ENCODE peak calls at places on chromosomes 16 and 17, in seven cellular contexts. Q is nephron progenitor cell, S is right atrium auricular region, C is upper lobe of right lung, K is GM23338, A is heart right ventricle, W is ovary. D is an unnamed sample.

GRCh38 chr16:57480127-57480753 is 6.1 kb downstream of the DOK4 start:
- DNase-seq in Q (peak), S (no peak), C (peak), K (no peak), A (no peak), W (peak), D (no peak)

GRCh38 chr17:4483012-4483840 is 15.5 kb upstream of the SPNS2 start:
- DNase-seq in Q (no peak), S (no peak), C (no peak), K (no peak), A (no peak), W (no peak), D (no peak)

GRCh38 chr17:42686520-42687137 is 4.3 kb downstream of the CNTNAP1 start:
- DNase-seq in Q (no peak), S (no peak), C (no peak), K (no peak), A (no peak), W (no peak), D (no peak)

GRCh38 chr16:64094992-64095579 is 1026.8 kb downstream of the CDH11 start:
- DNase-seq in Q (no peak), S (no peak), C (no peak), K (no peak), A (no peak), W (no peak), D (no peak)

GRCh38 chr17:55311767-55312375 is 47.1 kb downstream of the HLF start:
- DNase-seq in Q (no peak), S (no peak), C (no peak), K (no peak), A (no peak), W (no peak), D (no peak)

GRCh38 chr17:76032073-76032779 is 5.1 kb upstream of the EVPL start:
- DNase-seq in Q (no peak), S (no peak), C (no peak), K (no peak), A (no peak), W (no peak), D (no peak)

GRCh38 chr17:45302649-45303173 is 14.1 kb downstream of the MAP3K14 start:
- DNase-seq in Q (no peak), S (no peak), C (no peak), K (peak), A (no peak), W (peak), D (no peak)

GRCh38 chr16:2157480-2158261 is 2.1 kb downstream of the TRAF7 start:
- DNase-seq in Q (no peak), S (no peak), C (no peak), K (no peak), A (no peak), W (no peak), D (no peak)

GRCh38 chr17:60640503-60640902 is 37.1 kb upstream of the BCAS3 start:
- DNase-seq in Q (no peak), S (no peak), C (no peak), K (peak), A (no peak), W (no peak), D (no peak)

GRCh38 chr17:28407130-28407973 is 1.3 kb upstream of the SLC46A1 start:
- DNase-seq in Q (no peak), S (no peak), C (no peak), K (peak), A (no peak), W (no peak), D (peak)

GRCh38 chr16:55849536-55849935 is 16.6 kb upstream of the CES1 start:
- DNase-seq in Q (no peak), S (no peak), C (no peak), K (no peak), A (no peak), W (no peak), D (no peak)

GRCh38 chr16:54422159-54422558 is 135.6 kb upstream of the IRX3 start:
- DNase-seq in Q (no peak), S (no peak), C (no peak), K (no peak), A (peak), W (no peak), D (no peak)

GRCh38 chr16:87618216-87618615 is 15.9 kb downstream of the JPH3 start:
- DNase-seq in Q (no peak), S (no peak), C (no peak), K (no peak), A (no peak), W (no peak), D (no peak)

GRCh38 chr16:9844361-9844760 is 337.9 kb downstream of the GRIN2A start:
- DNase-seq in Q (no peak), S (no peak), C (no peak), K (no peak), A (no peak), W (no peak), D (no peak)

GRCh38 chr17:17154556-17154955 is 51.6 kb downstream of the PLD6 start:
- DNase-seq in Q (no peak), S (no peak), C (no peak), K (no peak), A (no peak), W (no peak), D (no peak)

GRCh38 chr16:65975049-65975708 is 391.3 kb upstream of the CDH5 start:
- DNase-seq in Q (no peak), S (no peak), C (no peak), K (peak), A (no peak), W (no peak), D (no peak)

GRCh38 chr16:53220585-53220984 is 165.8 kb downstream of the CHD9 start:
- DNase-seq in Q (no peak), S (no peak), C (no peak), K (peak), A (peak), W (no peak), D (no peak)

GRCh38 chr17:48756816-48757215 is 28.3 kb upstream of the HOXB13 start:
- DNase-seq in Q (no peak), S (no peak), C (no peak), K (no peak), A (no peak), W (no peak), D (no peak)

GRCh38 chr17:70109497-70109896 is 34.5 kb downstream of the KCNJ16 start:
- DNase-seq in Q (no peak), S (no peak), C (no peak), K (no peak), A (peak), W (no peak), D (no peak)

GRCh38 chr17:75400326-75400939 is 5.0 kb downstream of the GRB2 start:
- DNase-seq in Q (no peak), S (no peak), C (no peak), K (no peak), A (no peak), W (no peak), D (no peak)

GRCh38 chr16:27455700-27456099 is 53.7 kb downstream of the IL21R start:
- DNase-seq in Q (no peak), S (no peak), C (no peak), K (no peak), A (no peak), W (no peak), D (no peak)

GRCh38 chr17:19250421-19251141 is 13.4 kb downstream of the EPN2 start:
- DNase-seq in Q (no peak), S (no peak), C (no peak), K (no peak), A (peak), W (no peak), D (peak)

GRCh38 chr16:48109496-48109895 is 46.3 kb downstream of the ABCC12 start:
- DNase-seq in Q (no peak), S (no peak), C (no peak), K (no peak), A (no peak), W (no peak), D (no peak)

GRCh38 chr17:34420900-34421299 is 57.9 kb upstream of the CCL1 start:
- DNase-seq in Q (no peak), S (no peak), C (no peak), K (no peak), A (no peak), W (no peak), D (no peak)

GRCh38 chr17:1764274-1764673 is 2.4 kb downstream of the SERPINF1 start:
- DNase-seq in Q (no peak), S (peak), C (peak), K (no peak), A (peak), W (peak), D (no peak)

GRCh38 chr16:70460737-70461261 is 6.4 kb downstream of the FCSK start:
- DNase-seq in Q (no peak), S (no peak), C (no peak), K (no peak), A (no peak), W (no peak), D (no peak)

GRCh38 chr16:57639172-57639571 is 10.7 kb downstream of the ADGRG1 start:
- DNase-seq in Q (peak), S (no peak), C (no peak), K (peak), A (no peak), W (no peak), D (no peak)

GRCh38 chr16:5580320-5580719 is 482.7 kb upstream of the EEF2KMT start:
- DNase-seq in Q (no peak), S (no peak), C (no peak), K (no peak), A (no peak), W (no peak), D (no peak)

GRCh38 chr16:58099097-58099955 is 29.9 kb downstream of the CFAP20 start:
- DNase-seq in Q (no peak), S (no peak), C (peak), K (no peak), A (no peak), W (no peak), D (peak)

GRCh38 chr17:13576661-13577526 is 24.8 kb downstream of the HS3ST3A1 start:
- DNase-seq in Q (no peak), S (no peak), C (no peak), K (no peak), A (no peak), W (no peak), D (no peak)

GRCh38 chr16:58863042-58863441 is 128.9 kb upstream of the GOT2 start:
- DNase-seq in Q (no peak), S (no peak), C (no peak), K (peak), A (no peak), W (no peak), D (no peak)

GRCh38 chr17:77330602-77331081 is 189.9 kb downstream of the SEC14L1 start:
- DNase-seq in Q (no peak), S (peak), C (peak), K (no peak), A (peak), W (peak), D (no peak)

GRCh38 chr17:5772720-5773119 is 188.4 kb upstream of the NLRP1 start:
- DNase-seq in Q (no peak), S (no peak), C (no peak), K (no peak), A (no peak), W (no peak), D (no peak)

GRCh38 chr16:87384162-87384999 is 805 bp upstream of the FBXO31 start:
- DNase-seq in Q (peak), S (no peak), C (peak), K (peak), A (no peak), W (no peak), D (no peak)

GRCh38 chr16:49021136-49021535 is 260.5 kb downstream of the CBLN1 start:
- DNase-seq in Q (peak), S (no peak), C (no peak), K (peak), A (no peak), W (no peak), D (no peak)

GRCh38 chr16:69396187-69397061 is 10.6 kb upstream of the TERF2 start:
- DNase-seq in Q (peak), S (peak), C (no peak), K (peak), A (peak), W (peak), D (no peak)
- TF ChIP-seq CTCF in Q (peak), S (peak), C (peak), K (peak), A (peak), W (peak), D (peak)

GRCh38 chr16:51573191-51573590 is 422.1 kb upstream of the SALL1 start:
- DNase-seq in Q (no peak), S (no peak), C (no peak), K (no peak), A (no peak), W (no peak), D (no peak)
- TF ChIP-seq CTCF in Q (no peak), S (no peak), C (no peak), K (no peak), A (no peak), W (no peak), D (no peak)

GRCh38 chr16:81860310-81860709 is 81.2 kb downstream of the PLCG2 start:
- DNase-seq in Q (no peak), S (no peak), C (no peak), K (no peak), A (no peak), W (no peak), D (no peak)

GRCh38 chr16:81850197-81850944 is 71.3 kb downstream of the PLCG2 start:
- DNase-seq in Q (no peak), S (no peak), C (no peak), K (no peak), A (no peak), W (no peak), D (no peak)

GRCh38 chr16:81852347-81852746 is 73.3 kb downstream of the PLCG2 start:
- DNase-seq in Q (no peak), S (no peak), C (no peak), K (no peak), A (no peak), W (no peak), D (no peak)

GRCh38 chr16:81860867-81861266 is 81.8 kb downstream of the PLCG2 start:
- DNase-seq in Q (no peak), S (no peak), C (no peak), K (no peak), A (no peak), W (no peak), D (no peak)

GRCh38 chr16:81855552-81856153 is 76.6 kb downstream of the PLCG2 start:
- DNase-seq in Q (no peak), S (no peak), C (no peak), K (peak), A (no peak), W (no peak), D (no peak)
- TF ChIP-seq CTCF in Q (no peak), S (no peak), C (no peak), K (peak), A (no peak), W (no peak), D (no peak)

GRCh38 chr17:49872776-49873377 is 25.0 kb upstream of the TAC4 start:
- DNase-seq in Q (no peak), S (no peak), C (no peak), K (no peak), A (no peak), W (no peak), D (no peak)

GRCh38 chr17:49873466-49873865 is 25.6 kb upstream of the TAC4 start:
- DNase-seq in Q (no peak), S (no peak), C (peak), K (no peak), A (no peak), W (no peak), D (no peak)

GRCh38 chr17:49873926-49874325 is 26.1 kb upstream of the TAC4 start:
- DNase-seq in Q (no peak), S (no peak), C (no peak), K (no peak), A (no peak), W (no peak), D (no peak)

GRCh38 chr17:49874911-49875310 is 27.0 kb upstream of the TAC4 start:
- DNase-seq in Q (no peak), S (no peak), C (no peak), K (no peak), A (no peak), W (no peak), D (no peak)

GRCh38 chr17:49875690-49876089 is 27.8 kb upstream of the TAC4 start:
- DNase-seq in Q (no peak), S (no peak), C (no peak), K (peak), A (no peak), W (no peak), D (no peak)
- TF ChIP-seq CTCF in Q (no peak), S (no peak), C (no peak), K (no peak), A (no peak), W (no peak), D (no peak)

DNA sequence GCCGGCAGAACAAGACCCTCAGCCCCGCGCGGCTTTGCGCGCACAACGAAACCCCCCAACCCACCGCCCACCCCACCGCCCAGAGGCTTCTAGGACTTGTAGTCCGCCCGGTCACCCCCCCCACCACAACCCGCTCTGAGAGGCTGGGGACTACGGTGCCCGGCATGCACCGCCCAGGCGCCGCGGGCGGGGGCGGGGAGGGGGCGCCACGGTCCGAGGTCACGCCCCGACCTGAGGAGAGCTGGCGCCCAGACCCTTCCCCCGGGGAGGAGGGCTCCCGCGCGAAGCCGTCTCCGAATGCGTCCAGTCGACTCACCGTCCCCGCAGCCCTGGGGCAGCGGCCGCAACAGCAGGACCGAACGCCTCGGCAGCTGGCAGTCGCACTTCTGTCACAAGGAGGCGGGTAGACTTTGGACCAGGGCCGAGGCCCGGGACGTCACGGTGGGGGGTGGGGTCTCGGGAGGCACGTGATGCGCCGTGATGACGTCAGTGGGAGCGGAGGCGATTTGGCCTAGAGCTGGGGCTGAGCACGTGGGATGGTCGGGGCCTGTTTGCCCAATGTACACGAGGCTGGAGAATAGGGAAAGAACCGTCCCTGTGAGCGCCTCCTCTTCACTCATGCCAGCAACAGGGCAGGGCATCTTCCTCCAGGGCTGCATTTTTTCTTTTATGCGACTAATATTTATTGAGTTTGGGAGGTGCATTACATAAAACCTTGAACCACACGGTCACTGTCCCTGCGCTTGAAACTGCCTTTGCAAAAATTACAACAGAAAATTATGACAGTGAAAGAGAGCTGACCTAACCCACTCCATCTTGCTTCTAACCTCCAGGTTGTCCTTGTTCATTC is at the start of gene CDIP1:
- DNase-seq in Q (peak), S (peak), C (peak), K (peak), A (peak), W (peak), D (peak)
- TF ChIP-seq CTCF in Q (no peak), S (no peak), C (no peak), K (no peak), A (no peak), W (no peak), D (no peak)

GRCh38 chr17:50184057-50184456 is 17.4 kb downstream of the COL1A1 start:
- DNase-seq in Q (peak), S (no peak), C (no peak), K (peak), A (no peak), W (no peak), D (no peak)
- TF ChIP-seq CTCF in Q (no peak), S (no peak), C (no peak), K (no peak), A (no peak), W (no peak), D (no peak)

DNA sequence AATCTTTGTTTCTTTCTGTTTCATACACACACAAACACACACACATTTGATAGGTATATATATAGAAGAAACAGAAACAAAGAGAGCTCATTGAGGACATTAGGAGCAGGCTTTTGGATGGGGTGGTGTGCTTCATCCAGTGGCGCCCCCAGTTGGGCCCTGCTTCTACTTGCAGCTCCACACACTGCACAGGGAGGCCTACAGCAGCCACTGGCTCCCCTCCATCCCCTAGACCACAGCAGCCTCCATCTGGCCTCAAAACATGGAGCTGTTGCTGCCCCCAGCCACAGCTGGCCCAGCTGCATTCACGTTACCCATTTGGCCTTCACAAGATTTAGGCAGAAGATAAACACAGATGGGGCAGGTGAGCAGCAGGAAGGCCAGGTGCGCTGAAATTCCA is 33.1 kb upstream of the NF1 start:
- DNase-seq in Q (no peak), S (no peak), C (no peak), K (peak), A (no peak), W (no peak), D (no peak)
- TF ChIP-seq CTCF in Q (no peak), S (no peak), C (no peak), K (peak), A (no peak), W (no peak), D (no peak)

GRCh38 chr17:9517396-9517795 is 58.2 kb downstream of the STX8 start:
- DNase-seq in Q (no peak), S (no peak), C (no peak), K (peak), A (no peak), W (no peak), D (no peak)

GRCh38 chr17:9519873-9520272 is 55.7 kb downstream of the STX8 start:
- DNase-seq in Q (no peak), S (no peak), C (no peak), K (peak), A (no peak), W (no peak), D (no peak)

GRCh38 chr17:9520649-9521435 is 54.8 kb downstream of the STX8 start:
- DNase-seq in Q (no peak), S (no peak), C (no peak), K (no peak), A (no peak), W (no peak), D (no peak)

GRCh38 chr17:9522074-9522473 is 53.5 kb downstream of the STX8 start:
- DNase-seq in Q (peak), S (no peak), C (no peak), K (peak), A (peak), W (no peak), D (no peak)
- TF ChIP-seq CTCF in Q (peak), S (peak), C (peak), K (peak), A (peak), W (peak), D (peak)

D was measured in RWPE2.